ENCODE peak calls at places on chromosomes 12 and 14, in six cellular contexts. Q, B, A, Y, S and H are unnamed samples.

GRCh38 chr14:20262642-20263128 is 23.6 kb downstream of the OR11H4 start:
- DNase-seq in S (peak; percentile 57), A (no peak), B (no peak), Q (no peak), Y (no peak), H (no peak)

GRCh38 chr14:95300697-95301526 is 18.8 kb downstream of the CLMN start:
- DNase-seq in Y (no peak), S (no peak), A (no peak), B (no peak), Q (no peak), H (no peak)

GRCh38 chr12:91910871-91911388 is 234.7 kb downstream of the BTG1 start:
- DNase-seq in Q (no peak), B (no peak), Y (no peak), A (no peak), S (no peak), H (no peak)

GRCh38 chr12:12376636-12377448 is 20.0 kb downstream of the BORCS5 start:
- DNase-seq in S (peak; percentile 87), Q (no peak), Y (peak; percentile 82), A (no peak), B (peak; percentile 43), H (no peak)

GRCh38 chr12:20963762-20964161 is 153.3 kb downstream of the SLCO1B3 start:
- DNase-seq in B (peak; percentile 36), Q (no peak), A (no peak), Y (peak; percentile 29), S (no peak), H (no peak)

GRCh38 chr12:66409195-66409871 is 107.0 kb downstream of the HELB start:
- DNase-seq in A (peak; percentile 11), Q (no peak), B (no peak), Y (peak; percentile 50), S (peak; percentile 90), H (no peak)

GRCh38 chr14:26917086-26917485 is 319.3 kb upstream of the NOVA1 start:
- DNase-seq in S (peak; percentile 77), Q (no peak), B (no peak), A (no peak), Y (peak; percentile 40), H (no peak)

GRCh38 chr12:132405742-132406251 is 76.4 kb upstream of the GALNT9 start:
- DNase-seq in Q (no peak), A (no peak), S (no peak), B (no peak), Y (no peak), H (no peak)

GRCh38 chr14:91466192-91466591 is 43.9 kb downstream of the PPP4R3A start:
- DNase-seq in Q (no peak), Y (no peak), S (no peak), A (no peak), B (no peak), H (no peak)

GRCh38 chr14:74244115-74244514 is 4.9 kb downstream of the VSX2 start:
- DNase-seq in A (no peak), Y (no peak), S (no peak), Q (no peak), B (no peak), H (no peak)

GRCh38 chr14:72518809-72519377 is 375.0 kb downstream of the DPF3 start:
- DNase-seq in A (peak; percentile 9), S (no peak), Q (no peak), Y (no peak), B (no peak), H (no peak)

GRCh38 chr14:69360438-69361108 is 37.5 kb downstream of the ERH start:
- DNase-seq in B (no peak), Y (no peak), Q (no peak), A (no peak), S (no peak), H (no peak)

GRCh38 chr14:74619672-74620131 is 7.7 kb upstream of the LTBP2 start:
- DNase-seq in A (no peak), S (peak; percentile 98), Q (peak; percentile 92), Y (peak; percentile 80), B (no peak), H (peak; percentile 46)

GRCh38 chr12:15834575-15834974 is 45.4 kb upstream of the EPS8 start:
- DNase-seq in B (no peak), Y (no peak), S (peak; percentile 43), Q (no peak), A (no peak), H (no peak)

GRCh38 chr12:113010701-113011100 is 32.4 kb downstream of the OAS2 start:
- DNase-seq in Q (no peak), S (no peak), B (no peak), Y (no peak), A (no peak), H (no peak)

GRCh38 chr12:132021965-132022364 is 72.2 kb downstream of the EP400 start:
- DNase-seq in Y (no peak), A (no peak), Q (no peak), B (no peak), S (no peak), H (no peak)

GRCh38 chr12:71303199-71303598 is 136.4 kb upstream of the LGR5 start:
- DNase-seq in Q (no peak), A (no peak), Y (no peak), B (no peak), S (peak; percentile 34), H (no peak)

GRCh38 chr12:56636675-56637540 is 6.8 kb upstream of the BAZ2A start:
- DNase-seq in Q (peak; percentile 100), B (peak; percentile 99), A (peak; percentile 91), S (peak; percentile 100), Y (peak; percentile 100), H (peak; percentile 96)

GRCh38 chr14:53748691-53749090 is 207.9 kb downstream of the BMP4 start:
- DNase-seq in A (no peak), B (no peak), S (no peak), Q (no peak), Y (no peak), H (no peak)
- H3K36me3 ChIP-seq in A (no peaks in the 10 kb centered on the region), B (no peaks in the 10 kb centered on the region), S (no peaks in the 10 kb centered on the region), Q (no peaks in the 10 kb centered on the region), Y (no peaks in the 10 kb centered on the region), H (no peaks in the 10 kb centered on the region)

GRCh38 chr14:28777773-28778606 is 11.4 kb downstream of the FOXG1 start:
- DNase-seq in B (no peak), Y (no peak), Q (no peak), A (no peak), S (no peak), H (no peak)
- H3K27me3 ChIP-seq in B (peaks cover 34% of the 10 kb centered on the region), Y (peaks cover 100% of the 10 kb centered on the region), Q (peaks cover 3% of the 10 kb centered on the region), A (peaks cover 10% of the 10 kb centered on the region), S (peaks cover 100% of the 10 kb centered on the region), H (peaks cover 11% of the 10 kb centered on the region)

GRCh38 chr14:29743566-29743965 is 184.1 kb downstream of the PRKD1 start:
- DNase-seq in S (no peak), Q (no peak), B (no peak), Y (no peak), A (no peak), H (no peak)
- H3K36me3 ChIP-seq in S (no peaks in the 10 kb centered on the region), Q (no peaks in the 10 kb centered on the region), B (no peaks in the 10 kb centered on the region), Y (no peaks in the 10 kb centered on the region), A (no peaks in the 10 kb centered on the region), H (no peaks in the 10 kb centered on the region)

GRCh38 chr12:109547286-109547685 is 26.0 kb downstream of the MMAB start:
- DNase-seq in Q (no peak), A (no peak), Y (no peak), S (no peak), B (no peak), H (no peak)

GRCh38 chr12:109549613-109550309 is 23.5 kb downstream of the MMAB start:
- DNase-seq in A (no peak), S (no peak), Q (no peak), Y (no peak), B (no peak), H (no peak)

GRCh38 chr12:109550310-109550680 is 23.0 kb downstream of the MMAB start:
- DNase-seq in A (no peak), Y (no peak), S (no peak), B (no peak), Q (no peak), H (no peak)

GRCh38 chr12:109545826-109546225 is 27.5 kb downstream of the MMAB start:
- DNase-seq in S (no peak), Y (no peak), B (no peak), A (no peak), Q (no peak), H (no peak)

GRCh38 chr12:109548258-109548657 is 25.0 kb downstream of the MMAB start:
- DNase-seq in A (no peak), S (no peak), B (no peak), Y (no peak), Q (no peak), H (no peak)
- H3K27me3 ChIP-seq in A (no peaks in the 10 kb centered on the region), S (no peaks in the 10 kb centered on the region), B (no peaks in the 10 kb centered on the region), Y (peaks cover 2% of the 10 kb centered on the region), Q (no peaks in the 10 kb centered on the region), H (no peaks in the 10 kb centered on the region)

GRCh38 chr12:103813426-103813825 is 27.6 kb downstream of the NT5DC3 start:
- DNase-seq in B (no peak), Y (no peak), Q (no peak), S (no peak), A (no peak), H (no peak)

GRCh38 chr12:103816663-103817062 is 24.4 kb downstream of the NT5DC3 start:
- DNase-seq in S (no peak), A (no peak), B (no peak), Q (no peak), Y (no peak), H (no peak)

GRCh38 chr12:103812789-103813188 is 28.2 kb downstream of the NT5DC3 start:
- DNase-seq in S (no peak), B (no peak), A (no peak), Y (no peak), Q (no peak), H (no peak)

GRCh38 chr12:103813949-103814348 is 27.1 kb downstream of the NT5DC3 start:
- DNase-seq in Y (no peak), Q (no peak), S (peak; percentile 27), A (no peak), B (no peak), H (no peak)

DNA sequence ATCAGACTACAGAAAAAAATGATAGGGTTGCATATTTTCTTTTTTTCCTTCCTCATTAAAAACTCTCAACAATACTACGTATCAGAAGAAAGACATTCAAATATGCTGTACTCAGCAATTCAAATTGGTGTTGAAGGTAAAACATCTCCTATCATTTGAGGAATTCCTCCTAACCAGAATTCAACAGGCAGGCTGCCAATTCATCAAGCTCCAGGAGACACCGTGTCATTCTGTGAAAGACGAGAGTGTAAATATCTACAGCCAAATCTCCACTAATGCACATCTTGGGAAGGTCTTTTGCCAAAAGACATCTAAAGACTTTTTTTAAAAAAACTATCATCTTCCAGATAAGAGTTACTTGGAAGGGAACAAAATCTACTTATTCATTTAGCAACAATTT is 26.6 kb downstream of the NT5DC3 start:
- DNase-seq in Q (no peak), S (peak; percentile 24), B (no peak), Y (no peak), A (no peak), H (no peak)
- H3K36me3 ChIP-seq in Q (no peaks in the 10 kb centered on the region), S (no peaks in the 10 kb centered on the region), B (no peaks in the 10 kb centered on the region), Y (no peaks in the 10 kb centered on the region), A (no peaks in the 10 kb centered on the region), H (no peaks in the 10 kb centered on the region)